ENCODE peak calls at places on chromosomes 7 and 10, in six cellular contexts. Z, N, R, E, I and O are unnamed samples.

GRCh38 chr10:12638103-12638502 is 288.8 kb downstream of the CAMK1D start:
- DNase-seq in E (peak; percentile 90), Z (no peak), N (peak; percentile 92), I (no peak), R (peak; percentile 64), O (peak; percentile 59)

GRCh38 chr10:103458720-103459119 is at the start of gene CALHM1:
- DNase-seq in N (no peak), Z (no peak), E (no peak), I (no peak), R (no peak), O (no peak)

GRCh38 chr7:41996381-41997035 is 240.5 kb downstream of the GLI3 start:
- DNase-seq in I (no peak), Z (peak; percentile 60), N (no peak), R (no peak), E (no peak), O (peak; percentile 80)

GRCh38 chr10:59237775-59238174 is 61.3 kb downstream of the PHYHIPL start:
- DNase-seq in E (no peak), I (no peak), N (no peak), Z (no peak), R (no peak), O (no peak)

GRCh38 chr7:139914861-139915300 is 85.8 kb downstream of the TBXAS1 start:
- DNase-seq in Z (peak; percentile 33), R (no peak), I (no peak), N (no peak), E (no peak), O (no peak)

GRCh38 chr7:30066697-30067096 is 38.5 kb downstream of the PLEKHA8 start:
- DNase-seq in N (no peak), E (no peak), Z (no peak), I (no peak), R (no peak), O (no peak)

GRCh38 chr10:5343561-5343960 is 21.2 kb upstream of the UCN3 start:
- DNase-seq in R (no peak), E (no peak), Z (no peak), N (no peak), I (no peak), O (peak; percentile 48)

GRCh38 chr10:44830022-44830421 is 81.1 kb upstream of the TMEM72 start:
- DNase-seq in I (no peak), R (no peak), N (no peak), E (no peak), Z (no peak), O (no peak)

GRCh38 chr7:63899691-63900393 is 98.8 kb upstream of the ZNF722 start:
- DNase-seq in N (peak; percentile 85), R (peak; percentile 51), Z (no peak), I (no peak), E (peak; percentile 80), O (no peak)

GRCh38 chr10:87752571-87752970 is 65.5 kb downstream of the ATAD1 start:
- DNase-seq in R (no peak), I (peak; percentile 23), N (no peak), E (no peak), Z (peak; percentile 31), O (peak; percentile 56)

GRCh38 chr10:36066850-36067249 is 424.8 kb upstream of the FZD8 start:
- DNase-seq in Z (no peak), R (no peak), E (no peak), I (no peak), N (no peak), O (no peak)

GRCh38 chr7:69564454-69565417 is 33.5 kb upstream of the AUTS2 start:
- DNase-seq in E (peak; percentile 22), Z (peak; percentile 1), N (no peak), R (peak; percentile 81), I (no peak), O (peak; percentile 81)

GRCh38 chr10:117541909-117542705 is 439 bp upstream of the EMX2 start:
- DNase-seq in Z (no peak), R (peak; percentile 45), N (no peak), I (peak; percentile 59), E (no peak), O (peak; percentile 73)

GRCh38 chr10:6055929-6056328 is 6.2 kb downstream of the IL2RA start:
- DNase-seq in Z (no peak), R (no peak), E (no peak), I (no peak), N (no peak), O (no peak)

GRCh38 chr7:125406111-125406510 is 476.5 kb upstream of the POT1 start:
- DNase-seq in I (no peak), N (no peak), R (no peak), Z (peak; percentile 62), E (no peak), O (no peak)

GRCh38 chr7:5435291-5436002 is 11.8 kb upstream of the TNRC18 start:
- DNase-seq in E (no peak), N (no peak), R (no peak), I (no peak), Z (no peak), O (no peak)

GRCh38 chr7:111470898-111471297 is 91.4 kb downstream of the IMMP2L start:
- DNase-seq in I (no peak), R (no peak), Z (no peak), N (no peak), E (no peak), O (no peak)

GRCh38 chr10:57992321-57993077 is 275.2 kb downstream of the IPMK start:
- DNase-seq in I (no peak), R (no peak), N (no peak), E (no peak), Z (no peak), O (no peak)

GRCh38 chr10:43822509-43823236 is 174.0 kb upstream of the ZNF32 start:
- DNase-seq in E (no peak), Z (no peak), I (no peak), R (no peak), N (no peak), O (no peak)

GRCh38 chr7:31101544-31101943 is 49.4 kb downstream of the ADCYAP1R1 start:
- DNase-seq in R (no peak), E (no peak), I (no peak), N (no peak), Z (no peak), O (no peak)

GRCh38 chr10:50558368-50558767 is 65.4 kb downstream of the SGMS1 start:
- DNase-seq in R (peak; percentile 11), I (no peak), Z (no peak), E (no peak), N (no peak), O (no peak)

GRCh38 chr10:71685554-71686202 is 33.9 kb downstream of the C10orf105 start:
- DNase-seq in E (no peak), Z (no peak), N (no peak), R (no peak), I (no peak), O (no peak)

GRCh38 chr10:74290703-74291102 is 139.7 kb downstream of the ADK start:
- DNase-seq in Z (peak; percentile 21), I (no peak), E (no peak), R (no peak), N (no peak), O (peak; percentile 37)

GRCh38 chr7:157527686-157528085 is 190.9 kb downstream of the DNAJB6 start:
- DNase-seq in N (no peak), E (peak; percentile 0), I (no peak), Z (no peak), R (no peak), O (no peak)
- H3K9me3 ChIP-seq in N (no peaks in the 10 kb centered on the region), E (no peaks in the 10 kb centered on the region), I (peaks cover 6% of the 10 kb centered on the region), Z (no peaks in the 10 kb centered on the region), R (no peaks in the 10 kb centered on the region), O (no peaks in the 10 kb centered on the region)

DNA sequence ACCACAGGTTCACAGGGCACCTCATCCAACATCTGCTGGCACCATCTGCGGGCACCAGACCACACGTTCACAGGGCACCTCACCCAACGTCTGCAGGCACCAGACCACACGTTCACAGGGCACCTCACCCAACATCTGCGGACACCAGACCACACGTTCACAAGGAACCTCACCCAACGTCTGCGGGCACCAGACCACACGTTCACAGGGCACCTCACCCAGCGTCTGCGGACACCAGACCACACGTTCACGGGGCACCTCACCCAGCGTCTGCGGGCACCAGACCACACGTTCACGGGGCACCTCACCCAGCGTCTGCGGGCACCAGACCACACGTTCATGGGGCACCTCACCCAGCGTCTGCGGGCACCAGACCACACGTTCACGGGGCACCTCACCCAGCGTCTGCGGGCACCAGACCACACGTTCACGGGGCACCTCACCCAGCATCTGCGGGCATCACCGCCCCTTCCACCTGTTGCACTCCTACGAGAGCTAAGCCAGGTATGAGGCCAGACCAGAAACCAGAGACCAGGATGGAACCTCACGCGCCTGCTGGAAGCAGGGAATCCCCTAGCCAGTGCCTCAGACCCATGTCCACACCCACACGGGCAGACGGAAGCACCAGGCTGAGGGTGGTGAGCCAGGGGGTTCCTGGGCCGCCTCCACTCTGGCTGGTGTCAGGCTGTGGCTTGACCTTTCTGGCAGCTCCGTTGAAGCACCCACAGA is 182.8 kb downstream of the MAD1L1 start:
- DNase-seq in N (no peak), I (no peak), E (no peak), Z (no peak), R (no peak), O (no peak)
- TF ChIP-seq CTCF in N (no peak), I (no peak), E (no peak), Z (no peak), R (no peak), O (no peak)

DNA sequence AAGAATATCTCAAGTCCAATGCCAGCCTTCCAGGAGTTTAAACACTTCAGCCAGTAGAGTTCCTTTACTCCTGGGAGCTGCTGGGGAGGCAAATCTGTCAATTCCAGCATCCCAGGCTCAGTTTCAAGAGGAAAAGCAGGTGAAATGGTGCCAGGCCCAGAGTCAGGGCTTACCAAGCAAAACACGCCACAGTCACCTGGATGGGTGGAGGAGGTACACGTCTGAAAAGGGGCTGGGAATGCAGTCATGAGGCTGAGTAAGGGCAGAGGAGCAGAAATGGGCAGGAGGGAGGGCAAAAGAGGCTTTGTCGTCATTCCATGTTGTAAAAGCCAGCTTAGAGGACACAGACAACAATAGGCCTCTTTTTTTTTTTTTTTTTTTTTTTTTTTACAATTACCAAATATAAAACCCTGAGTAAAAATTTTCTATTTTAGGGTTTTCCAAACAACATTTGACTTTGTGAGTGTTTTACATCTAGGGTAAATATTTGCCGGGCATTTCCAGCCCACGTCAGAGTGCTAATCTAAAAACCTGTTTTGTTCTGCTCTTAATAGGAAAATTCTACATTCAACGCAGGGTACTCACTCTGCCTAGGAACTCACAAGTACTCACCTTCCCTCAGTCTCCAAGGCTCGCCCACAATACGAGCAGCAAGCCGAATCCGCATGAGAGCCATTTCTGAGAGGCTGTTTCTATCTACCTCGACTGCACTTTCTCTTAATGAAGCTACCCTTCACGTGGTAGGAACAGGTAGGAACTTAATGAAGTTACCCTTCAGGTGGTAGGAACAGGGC is 21.2 kb downstream of the GFRA1 start:
- DNase-seq in I (no peak), R (no peak), Z (no peak), N (no peak), E (no peak), O (no peak)
- H3K4me3 ChIP-seq in I (no peak overlapping the region), R (no peak overlapping the region), Z (no peak overlapping the region), N (no peak overlapping the region), E (no peak overlapping the region), O (no peak overlapping the region)

GRCh38 chr7:141572175-141572574 is 21.0 kb downstream of the AGK start:
- DNase-seq in E (no peak), I (no peak), Z (no peak), N (no peak), R (no peak), O (no peak)

GRCh38 chr7:141575654-141576448 is 24.6 kb downstream of the AGK start:
- DNase-seq in E (no peak), I (no peak), N (no peak), Z (no peak), R (no peak), O (no peak)

GRCh38 chr7:141575164-141575563 is 24.0 kb downstream of the AGK start:
- DNase-seq in Z (no peak), E (no peak), R (no peak), N (no peak), I (no peak), O (no peak)

GRCh38 chr7:141573511-141573910 is 22.3 kb downstream of the AGK start:
- DNase-seq in Z (no peak), E (no peak), I (no peak), N (no peak), R (no peak), O (no peak)

GRCh38 chr7:141577043-141577839 is 26.0 kb downstream of the AGK start:
- DNase-seq in E (no peak), N (no peak), Z (no peak), I (no peak), R (no peak), O (no peak)
- H3K9me3 ChIP-seq in E (peaks cover 28% of the 10 kb centered on the region), N (no peaks in the 10 kb centered on the region), Z (no peaks in the 10 kb centered on the region), I (peaks cover 8% of the 10 kb centered on the region), R (no peaks in the 10 kb centered on the region), O (peaks cover 8% of the 10 kb centered on the region)